ENCODE peak calls at places on chromosomes 11 and 22, in five cellular contexts. Z is SJSA1, L is hepatocyte, F is psoas muscle, G is upper lobe of right lung. N is an unnamed sample.

GRCh38 chr11:118615282-118615979 is 8.0 kb downstream of the PHLDB1 start:
- DNase-seq in Z (no peak), L (no peak), F (no peak), G (peak; percentile 43), N (peak; percentile 95)

GRCh38 chr11:102359372-102359771 is 12.4 kb downstream of the BIRC2 start:
- DNase-seq in Z (no peak), L (no peak), F (no peak), G (no peak), N (no peak)

GRCh38 chr22:46122511-46122971 is 27.8 kb upstream of the PPARA start:
- DNase-seq in Z (peak; percentile 77), L (peak; percentile 80), F (peak; percentile 81), G (peak; percentile 88), N (peak; percentile 27)

GRCh38 chr11:128521697-128522062 is 65.7 kb downstream of the ETS1 start:
- DNase-seq in Z (no peak), L (no peak), F (no peak), G (peak; percentile 71), N (no peak)

GRCh38 chr11:114438303-114438702 is 964 bp upstream of the REXO2 start:
- DNase-seq in Z (no peak), L (peak; percentile 13), F (no peak), G (no peak), N (no peak)

GRCh38 chr11:118621071-118621815 is 13.8 kb downstream of the PHLDB1 start:
- DNase-seq in Z (peak; percentile 87), L (peak; percentile 91), F (peak; percentile 89), G (peak; percentile 91), N (no peak)

GRCh38 chr11:58561394-58562102 is 14.1 kb downstream of the LPXN start:
- DNase-seq in Z (no peak), L (no peak), F (no peak), G (no peak), N (no peak)

GRCh38 chr22:31084811-31085492 is 3.8 kb downstream of the SMTN start:
- DNase-seq in Z (peak; percentile 76), L (peak; percentile 93), F (peak; percentile 91), G (peak; percentile 95), N (peak; percentile 66)

GRCh38 chr22:37225481-37225880 is 13.2 kb upstream of the SSTR3 start:
- DNase-seq in Z (no peak), L (no peak), F (no peak), G (no peak), N (no peak)

GRCh38 chr11:25927391-25927790 is 404.5 kb upstream of the ANO3 start:
- DNase-seq in Z (no peak), L (no peak), F (no peak), G (no peak), N (no peak)

GRCh38 chr11:84673753-84674152 is 953.4 kb downstream of the DLG2 start:
- DNase-seq in Z (no peak), L (peak; percentile 4), F (no peak), G (no peak), N (no peak)

GRCh38 chr11:69909561-69910518 is 90.6 kb upstream of the FGF3 start:
- DNase-seq in Z (no peak), L (no peak), F (no peak), G (peak; percentile 63), N (no peak)

GRCh38 chr11:315516-315994 is 1.7 kb downstream of the IFITM1 start:
- DNase-seq in Z (no peak), L (no peak), F (no peak), G (no peak), N (no peak)

GRCh38 chr11:94183886-94184264 is 55.2 kb downstream of the PANX1 start:
- DNase-seq in Z (peak; percentile 46), L (peak; percentile 81), F (no peak), G (peak; percentile 74), N (peak; percentile 71)

GRCh38 chr22:24506802-24507438 is 11.8 kb downstream of the UPB1 start:
- DNase-seq in Z (no peak), L (peak; percentile 49), F (no peak), G (no peak), N (no peak)

GRCh38 chr11:33643167-33643817 is 57.3 kb downstream of the C11orf91 start:
- DNase-seq in Z (peak; percentile 16), L (no peak), F (no peak), G (no peak), N (no peak)

GRCh38 chr11:77592727-77593126 is 3.0 kb downstream of the AQP11 start:
- DNase-seq in Z (no peak), L (no peak), F (no peak), G (no peak), N (no peak)

GRCh38 chr11:3674189-3674588 is 3.0 kb upstream of the CHRNA10 start:
- DNase-seq in Z (no peak), L (no peak), F (no peak), G (no peak), N (no peak)

GRCh38 chr22:49728566-49729271 is 99.0 kb downstream of the BRD1 start:
- DNase-seq in Z (peak; percentile 35), L (no peak), F (no peak), G (peak; percentile 63), N (no peak)

GRCh38 chr11:76802151-76802550 is 19.0 kb downstream of the TSKU start:
- DNase-seq in Z (no peak), L (no peak), F (no peak), G (no peak), N (no peak)

GRCh38 chr11:117921893-117922292 is 7.3 kb downstream of the TMPRSS13 start:
- DNase-seq in Z (no peak), L (no peak), F (no peak), G (no peak), N (no peak)

GRCh38 chr11:113593698-113594308 is 112.3 kb downstream of the TMPRSS5 start:
- DNase-seq in Z (peak; percentile 54), L (no peak), F (peak; percentile 50), G (no peak), N (no peak)

GRCh38 chr22:23705358-23705757 is 14.5 kb downstream of the RGL4 start:
- DNase-seq in Z (no peak), L (no peak), F (no peak), G (no peak), N (no peak)

GRCh38 chr11:85685820-85686459 is at the start of gene CCDC89:
- DNase-seq in Z (no peak), L (peak; percentile 45), F (peak; percentile 66), G (peak; percentile 69), N (no peak)

GRCh38 chr22:26610983-26611382 is 6.8 kb downstream of the CRYBB1 start:
- DNase-seq in Z (no peak), L (no peak), F (no peak), G (no peak), N (no peak)

GRCh38 chr11:15942126-15942525 is 414.2 kb downstream of the SOX6 start:
- DNase-seq in Z (peak; percentile 36), L (no peak), F (no peak), G (no peak), N (no peak)

GRCh38 chr11:128627666-128628342 is 40.4 kb upstream of the ETS1 start:
- DNase-seq in Z (no peak), L (no peak), F (no peak), G (no peak), N (no peak)

GRCh38 chr11:68890490-68891231 is 13.0 kb downstream of the MRPL21 start:
- DNase-seq in Z (peak; percentile 98), L (peak; percentile 31), F (peak; percentile 86), G (no peak), N (no peak)

DNA sequence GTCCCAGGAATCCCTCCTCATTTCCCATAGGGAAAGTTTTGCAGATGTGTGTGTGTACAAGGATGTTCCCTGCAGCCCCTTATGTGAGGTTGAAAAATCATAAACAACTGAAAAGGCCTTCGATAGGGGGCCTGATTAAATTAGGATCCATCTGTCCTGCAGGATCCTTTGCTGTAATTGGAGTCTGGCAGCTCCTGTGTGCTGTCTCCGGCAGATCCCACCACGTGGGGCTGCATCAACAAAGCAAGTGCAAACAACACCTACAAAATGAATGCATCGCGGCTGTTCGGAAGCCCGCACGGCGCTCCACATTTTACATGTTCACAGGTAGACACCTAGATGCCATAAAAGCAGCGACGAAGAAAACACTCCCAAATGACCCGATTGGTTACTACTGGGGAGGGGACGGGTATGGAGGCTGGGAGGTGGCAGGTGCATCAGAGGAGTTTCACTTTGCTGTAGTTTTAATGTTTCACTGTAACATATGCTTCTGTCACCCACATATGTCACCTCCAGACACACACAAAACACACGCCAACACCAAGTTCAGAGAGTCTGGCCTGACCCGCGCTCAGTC is 52.2 kb downstream of the NFAM1 start:
- DNase-seq in Z (no peak), L (no peak), F (no peak), G (no peak), N (no peak)
- H3K4me3 ChIP-seq in Z (no peak overlapping the region), L (no peak overlapping the region), F (no peak overlapping the region), G (no peak overlapping the region), N (no peak overlapping the region)

GRCh38 chr11:12329797-12330196 is 47.6 kb upstream of the PARVA start:
- DNase-seq in Z (no peak), L (no peak), F (no peak), G (no peak), N (no peak)

GRCh38 chr11:12331239-12331874 is 46.0 kb upstream of the PARVA start:
- DNase-seq in Z (peak; percentile 82), L (peak; percentile 92), F (peak; percentile 79), G (peak; percentile 78), N (peak; percentile 71)

GRCh38 chr11:12330491-12331231 is 46.7 kb upstream of the PARVA start:
- DNase-seq in Z (no peak), L (no peak), F (no peak), G (no peak), N (no peak)

GRCh38 chr11:12324585-12324984 is 52.8 kb upstream of the PARVA start:
- DNase-seq in Z (no peak), L (no peak), F (no peak), G (no peak), N (no peak)

DNA sequence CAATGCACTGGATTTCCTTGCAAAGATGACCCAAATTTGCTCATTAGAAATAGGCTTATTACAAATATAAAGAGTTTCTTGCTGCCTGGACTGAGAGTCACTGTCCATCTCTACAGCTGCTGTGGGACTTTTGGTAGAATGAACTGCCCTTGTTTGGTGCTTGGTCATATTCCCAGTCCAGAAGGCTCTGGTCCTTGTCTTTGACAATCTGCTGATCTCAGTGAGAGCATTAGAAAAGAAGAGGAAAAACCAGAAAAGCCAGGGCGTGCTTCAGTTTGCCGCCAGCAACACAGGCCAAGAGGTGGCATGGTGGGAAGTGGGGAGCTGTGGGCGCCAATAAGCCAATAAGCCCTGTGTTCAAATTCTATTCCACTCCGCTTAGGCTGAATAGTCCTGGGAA is 48.2 kb upstream of the PARVA start:
- DNase-seq in Z (no peak), L (no peak), F (no peak), G (no peak), N (no peak)
- H3K27ac ChIP-seq in Z (no peak overlapping the region), L (no peak overlapping the region), F (no peak overlapping the region), G (no peak overlapping the region), N (no peak overlapping the region)

DNA sequence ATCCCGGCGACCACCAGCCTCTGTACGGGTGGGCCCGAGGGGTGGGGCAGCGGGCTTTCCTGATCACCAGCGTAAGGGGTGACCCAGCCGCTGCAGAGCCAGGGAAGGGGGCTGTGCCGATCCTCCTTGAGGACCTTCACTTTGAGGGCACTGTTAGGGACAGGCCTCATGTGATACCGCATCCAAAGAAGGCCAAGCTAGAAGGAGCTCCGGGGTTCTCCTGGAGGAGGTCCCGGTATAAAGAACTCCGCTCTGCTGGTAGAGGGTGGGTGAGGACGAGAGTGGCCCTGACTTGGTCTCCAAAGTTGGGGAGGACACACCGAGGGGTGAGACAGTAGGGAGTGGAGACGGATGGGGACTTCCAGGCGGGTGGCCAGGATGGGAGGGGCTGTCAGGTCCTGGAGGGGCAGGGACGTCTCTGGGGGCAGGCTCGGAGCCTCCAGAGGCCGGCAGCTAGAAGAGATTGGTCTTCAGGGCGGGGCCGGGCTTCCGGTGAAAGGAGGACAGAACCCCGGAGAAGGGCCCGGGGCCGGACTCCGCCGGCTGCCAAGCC is 4.6 kb downstream of the PHOX2A start:
- DNase-seq in Z (peak; percentile 61), L (peak; percentile 64), F (peak; percentile 73), G (peak; percentile 83), N (no peak)
- H3K27me3 ChIP-seq in Z (no peaks in the 10 kb centered on the region), L (peaks cover 58% of the 10 kb centered on the region), F (no peaks in the 10 kb centered on the region), G (peaks cover 42% of the 10 kb centered on the region), N (peaks cover 41% of the 10 kb centered on the region)

GRCh38 chr11:120334894-120335462 is 1.2 kb upstream of the ARHGEF12 start:
- DNase-seq in Z (peak; percentile 57), L (peak; percentile 88), F (no peak), G (no peak), N (no peak)
- H3K4me3 ChIP-seq in Z (peak overlapping the region; percentile 95), L (peak overlapping the region; percentile 46), F (peak overlapping the region; percentile 96), G (peak overlapping the region; percentile 74), N (no peak overlapping the region)